ENCODE peak calls at places on chromosome 10, in seven cellular contexts. B, Z, A, K, U, V and J are unnamed samples.

GRCh38 chr10:122052702-122053101 is 63.7 kb downstream of the TACC2 start:
- DNase-seq in Z (no peak), U (no peak), V (peak), B (no peak), A (no peak), K (no peak), J (no peak)

GRCh38 chr10:127569210-127569609 is 20.1 kb downstream of the NPS start:
- DNase-seq in B (no peak), A (no peak), K (no peak), V (no peak), Z (no peak), U (no peak), J (no peak)

GRCh38 chr10:80893256-80893655 is 355.6 kb downstream of the SH2D4B start:
- DNase-seq in B (no peak), K (no peak), U (no peak), A (no peak), V (no peak), Z (no peak), J (no peak)

GRCh38 chr10:21372651-21373410 is 152.7 kb downstream of the SKIDA1 start:
- DNase-seq in K (peak), Z (no peak), A (peak), U (peak), B (peak), V (no peak), J (no peak)

GRCh38 chr10:81784111-81784597 is 90.8 kb upstream of the NRG3 start:
- DNase-seq in B (no peak), Z (no peak), A (no peak), U (no peak), V (no peak), K (no peak), J (no peak)

GRCh38 chr10:21810582-21811244 is 192.8 kb downstream of the DNAJC1 start:
- DNase-seq in B (no peak), V (no peak), A (no peak), Z (no peak), U (no peak), K (peak), J (no peak)

GRCh38 chr10:21497177-21497807 is 28.2 kb downstream of the SKIDA1 start:
- DNase-seq in V (peak), U (peak), K (peak), B (no peak), A (peak), Z (peak), J (peak)

GRCh38 chr10:78412605-78413004 is 378.9 kb downstream of the RPS24 start:
- DNase-seq in B (no peak), Z (no peak), A (no peak), V (peak), K (no peak), U (no peak), J (peak)

GRCh38 chr10:76324283-76324682 is 892.9 kb downstream of the LRMDA start:
- DNase-seq in U (no peak), K (no peak), B (no peak), Z (no peak), A (no peak), V (peak), J (peak)

GRCh38 chr10:34661580-34661979 is 153.5 kb downstream of the PARD3 start:
- DNase-seq in K (no peak), Z (no peak), B (no peak), V (no peak), U (no peak), A (no peak), J (no peak)

GRCh38 chr10:57418476-57418875 is 849.2 kb downstream of the IPMK start:
- DNase-seq in Z (no peak), K (no peak), A (no peak), V (no peak), U (no peak), B (no peak), J (no peak)

GRCh38 chr10:132162021-132162531 is 24.7 kb upstream of the DPYSL4 start:
- DNase-seq in Z (no peak), V (no peak), K (no peak), A (no peak), B (no peak), U (no peak), J (no peak)

GRCh38 chr10:5522913-5523560 is 1.7 kb upstream of the CALML3 start:
- DNase-seq in V (peak), Z (no peak), B (no peak), K (no peak), A (no peak), U (no peak), J (peak)

GRCh38 chr10:94003496-94003895 is 9.8 kb downstream of the PLCE1 start:
- DNase-seq in U (no peak), Z (no peak), B (no peak), A (no peak), V (no peak), K (no peak), J (no peak)

GRCh38 chr10:100009283-100009792 is 409 bp downstream of the DNMBP start:
- DNase-seq in Z (no peak), A (peak), V (peak), B (no peak), K (no peak), U (no peak), J (peak)

GRCh38 chr10:115772606-115773005 is 500.4 kb downstream of the GFRA1 start:
- DNase-seq in U (no peak), K (no peak), A (no peak), B (no peak), Z (no peak), V (no peak), J (no peak)

GRCh38 chr10:86711957-86712708 is 43.8 kb downstream of the LDB3 start:
- DNase-seq in A (no peak), U (no peak), V (peak), K (peak), B (peak), Z (peak), J (no peak)

GRCh38 chr10:128781636-128782035 is 655.4 kb upstream of the MKI67 start:
- DNase-seq in V (no peak), U (no peak), K (no peak), B (no peak), A (no peak), Z (no peak), J (no peak)

GRCh38 chr10:45410807-45411606 is 37.0 kb downstream of the ALOX5 start:
- DNase-seq in Z (no peak), K (no peak), A (no peak), V (no peak), U (no peak), B (no peak), J (no peak)

GRCh38 chr10:82811621-82812020 is 936.6 kb downstream of the NRG3 start:
- DNase-seq in Z (no peak), V (no peak), B (peak), A (peak), K (peak), U (no peak), J (no peak)

GRCh38 chr10:102853944-102854694 is at the start of gene BORCS7:
- DNase-seq in U (peak), B (peak), Z (peak), A (peak), K (peak), V (peak), J (peak)

GRCh38 chr10:29545122-29545521 is 89.6 kb downstream of the SVIL start:
- DNase-seq in K (no peak), Z (no peak), V (no peak), A (no peak), U (no peak), B (no peak), J (no peak)

GRCh38 chr10:124532106-124532641 is 70.6 kb downstream of the LHPP start:
- DNase-seq in U (peak), V (no peak), A (peak), K (peak), Z (no peak), B (no peak), J (no peak)

GRCh38 chr10:71381611-71382010 is 15.1 kb upstream of the CDH23 start:
- DNase-seq in B (no peak), Z (no peak), U (no peak), A (no peak), K (no peak), V (no peak), J (no peak)

GRCh38 chr10:71382028-71382427 is 14.7 kb upstream of the CDH23 start:
- DNase-seq in U (no peak), A (no peak), V (no peak), B (no peak), K (no peak), Z (no peak), J (no peak)

GRCh38 chr10:71382757-71383156 is 14.0 kb upstream of the CDH23 start:
- DNase-seq in V (no peak), Z (no peak), U (no peak), B (no peak), A (peak), K (no peak), J (no peak)

GRCh38 chr10:71379118-71379781 is 17.5 kb upstream of the CDH23 start:
- DNase-seq in A (no peak), V (no peak), B (no peak), K (no peak), Z (no peak), U (no peak), J (no peak)

GRCh38 chr10:71380841-71381240 is 15.9 kb upstream of the CDH23 start:
- DNase-seq in A (no peak), V (no peak), K (no peak), U (no peak), Z (no peak), B (no peak), J (no peak)
- TF ChIP-seq POLR2AphosphoS5 in A (no peak), V (no peak), K (no peak), U (no peak), Z (no peak), B (no peak), J (no peak)

DNA sequence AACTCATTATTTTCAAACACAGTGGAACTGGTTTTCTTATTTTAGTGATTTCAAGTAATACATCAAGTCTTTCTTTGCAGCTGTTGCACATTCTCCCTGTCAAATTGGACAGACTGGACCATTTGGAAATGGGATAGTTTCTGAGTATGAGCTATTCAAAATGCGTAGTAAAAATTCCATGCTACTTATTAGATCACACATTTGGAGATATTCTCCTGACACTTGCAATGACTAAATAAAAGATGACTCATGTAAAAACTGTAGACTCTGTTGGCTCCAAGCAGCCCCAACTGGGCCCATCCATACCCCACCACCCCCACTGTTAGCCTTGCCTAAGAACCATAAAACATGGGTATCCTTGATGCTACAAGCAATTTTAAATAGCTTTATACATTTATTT is 25.9 kb upstream of the BICC1 start:
- DNase-seq in A (no peak), Z (no peak), B (no peak), K (no peak), V (no peak), U (no peak), J (no peak)
- TF ChIP-seq POLR2AphosphoS5 in A (no peak), Z (no peak), B (no peak), K (no peak), V (no peak), U (no peak), J (no peak)

GRCh38 chr10:8058274-8059111 is 4.0 kb downstream of the GATA3 start:
- DNase-seq in B (no peak), U (no peak), A (no peak), V (no peak), Z (no peak), K (peak), J (no peak)

GRCh38 chr10:8055420-8056349 is 1.2 kb downstream of the GATA3 start:
- DNase-seq in U (no peak), V (no peak), K (peak), A (no peak), Z (no peak), B (no peak), J (no peak)

GRCh38 chr10:8056378-8056777 is 1.9 kb downstream of the GATA3 start:
- DNase-seq in Z (no peak), A (no peak), V (no peak), U (no peak), K (no peak), B (no peak), J (no peak)

GRCh38 chr10:8057636-8058273 is 3.3 kb downstream of the GATA3 start:
- DNase-seq in A (no peak), Z (no peak), U (no peak), V (no peak), K (peak), B (no peak), J (no peak)

DNA sequence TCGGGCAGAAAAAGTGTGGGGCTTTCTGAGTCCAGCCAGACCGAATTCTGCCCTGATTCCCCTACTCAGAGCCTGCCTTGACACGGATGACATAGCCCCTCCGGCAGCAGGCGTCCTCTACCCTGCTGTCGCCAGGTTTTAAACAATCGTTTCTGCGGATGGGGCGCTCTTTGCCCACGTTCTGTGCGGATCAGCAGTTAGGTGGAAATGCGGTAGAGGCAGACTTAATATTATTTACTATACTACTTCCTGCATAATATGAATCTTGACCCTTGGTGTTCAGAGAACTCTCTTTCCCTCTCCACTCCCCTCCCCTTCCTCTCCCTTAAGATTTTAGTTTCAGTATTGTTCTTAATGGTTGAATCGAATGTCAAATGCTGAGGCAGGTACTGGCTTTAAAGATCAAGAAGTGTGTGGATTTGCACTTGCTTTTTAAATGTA is 2.4 kb downstream of the GATA3 start:
- DNase-seq in Z (no peak), U (no peak), K (peak), A (no peak), B (no peak), V (no peak), J (no peak)
- TF ChIP-seq POLR2AphosphoS5 in Z (no peak), U (no peak), K (no peak), A (no peak), B (no peak), V (no peak), J (no peak)

DNA sequence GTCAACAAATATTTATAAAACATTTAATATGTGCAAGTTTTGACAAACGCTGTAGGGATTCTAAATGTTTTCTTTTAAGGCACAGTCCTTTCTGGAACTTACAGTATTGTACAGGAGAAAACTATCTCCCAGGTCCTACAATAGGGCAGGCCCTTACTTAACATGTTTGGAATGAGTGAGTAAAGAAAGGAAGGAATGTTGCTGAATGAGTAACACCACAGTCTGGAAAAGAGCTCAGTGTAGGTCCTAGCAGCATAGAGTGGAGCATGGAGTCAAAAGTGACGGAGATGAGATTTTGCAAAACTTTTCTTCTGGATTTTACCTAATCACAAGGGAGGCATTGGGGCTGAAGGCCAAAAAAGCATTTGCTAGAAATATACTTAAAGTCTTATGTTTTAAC is 20.4 kb upstream of the ADD3 start:
- DNase-seq in A (no peak), K (no peak), V (no peak), U (no peak), B (no peak), Z (no peak), J (no peak)
- TF ChIP-seq POLR2AphosphoS5 in A (no peak), K (no peak), V (no peak), U (no peak), B (no peak), Z (no peak), J (no peak)

DNA sequence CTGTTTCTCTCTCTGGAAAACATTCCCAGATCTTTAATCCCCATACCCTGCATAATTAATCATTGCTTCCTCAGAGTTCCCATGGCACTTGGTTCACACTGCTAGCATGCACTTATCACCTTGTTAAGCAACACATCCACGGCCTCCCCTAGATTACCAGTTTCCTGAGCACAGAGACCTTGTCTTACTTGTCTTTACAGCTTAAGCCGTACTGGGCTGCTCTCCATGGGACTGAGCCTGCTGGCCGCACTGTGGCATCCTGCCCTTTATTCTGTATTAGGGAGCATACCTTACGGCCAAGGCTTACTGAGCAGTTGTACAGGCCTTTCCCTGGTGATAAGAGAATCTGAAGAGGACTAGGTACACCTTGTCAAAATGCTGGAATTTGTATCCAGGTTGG is 190.2 kb downstream of the REEP3 start:
- DNase-seq in A (no peak), K (peak), U (no peak), B (no peak), Z (peak), V (no peak), J (peak)
- TF ChIP-seq POLR2AphosphoS5 in A (no peak), K (no peak), U (no peak), B (no peak), Z (no peak), V (peak), J (no peak)

GRCh38 chr10:110927461-110927860 is 8.1 kb downstream of the SHOC2 start:
- DNase-seq in A (no peak), Z (no peak), K (no peak), B (no peak), U (no peak), V (no peak), J (no peak)
- TF ChIP-seq POLR2AphosphoS5 in A (no peak), Z (no peak), K (no peak), B (no peak), U (no peak), V (no peak), J (no peak)

GRCh38 chr10:14858338-14858925 is 20.2 kb upstream of the SUV39H2 start:
- DNase-seq in B (no peak), A (no peak), K (no peak), Z (no peak), U (no peak), V (no peak), J (no peak)

GRCh38 chr10:14859775-14860174 is 18.9 kb upstream of the SUV39H2 start:
- DNase-seq in V (no peak), K (no peak), A (no peak), U (no peak), B (no peak), Z (no peak), J (no peak)

GRCh38 chr10:14859043-14859442 is 19.6 kb upstream of the SUV39H2 start:
- DNase-seq in B (no peak), K (no peak), V (no peak), A (no peak), U (no peak), Z (no peak), J (no peak)

GRCh38 chr10:14855453-14855852 is 17.3 kb downstream of the HSPA14 start:
- DNase-seq in A (no peak), B (no peak), U (no peak), K (no peak), Z (no peak), V (no peak), J (no peak)

GRCh38 chr10:14860782-14861181 is 17.9 kb upstream of the SUV39H2 start:
- DNase-seq in A (no peak), Z (no peak), V (no peak), B (no peak), U (no peak), K (no peak), J (peak)
- TF ChIP-seq POLR2AphosphoS5 in A (no peak), Z (no peak), V (no peak), B (no peak), U (no peak), K (no peak), J (peak)

DNA sequence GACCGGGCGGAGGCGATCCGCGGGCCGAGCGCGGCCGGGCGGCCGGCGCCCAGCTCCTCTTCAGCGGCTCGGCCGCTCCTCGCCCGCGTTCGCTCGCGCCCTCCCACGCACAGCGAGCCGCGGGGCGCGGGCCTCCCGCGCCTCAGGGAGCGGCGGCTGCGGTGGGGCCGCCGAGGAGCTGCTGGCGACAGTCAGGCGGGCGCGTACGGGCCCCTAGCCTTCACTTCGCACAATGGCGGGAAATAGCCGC is at the start of gene MCMBP:
- DNase-seq in K (no peak), Z (no peak), A (no peak), B (no peak), V (no peak), U (no peak), J (no peak)
- TF ChIP-seq POLR2AphosphoS5 in K (no peak), Z (no peak), A (peak), B (no peak), V (peak), U (no peak), J (no peak)

GRCh38 chr10:47198221-47198620 is 101.8 kb upstream of the GDF10 start:
- DNase-seq in K (no peak), Z (no peak), U (no peak), B (no peak), V (no peak), A (no peak), J (no peak)

GRCh38 chr10:47192273-47192672 is 107.7 kb upstream of the GDF10 start:
- DNase-seq in A (no peak), B (no peak), U (no peak), V (no peak), Z (no peak), K (no peak), J (no peak)

GRCh38 chr10:47196691-47197090 is 103.3 kb upstream of the GDF10 start:
- DNase-seq in K (no peak), U (no peak), Z (no peak), V (no peak), B (no peak), A (no peak), J (no peak)

GRCh38 chr10:47190802-47191450 is 109.1 kb upstream of the GDF10 start:
- DNase-seq in A (no peak), V (no peak), K (no peak), Z (no peak), U (no peak), B (no peak), J (no peak)

DNA sequence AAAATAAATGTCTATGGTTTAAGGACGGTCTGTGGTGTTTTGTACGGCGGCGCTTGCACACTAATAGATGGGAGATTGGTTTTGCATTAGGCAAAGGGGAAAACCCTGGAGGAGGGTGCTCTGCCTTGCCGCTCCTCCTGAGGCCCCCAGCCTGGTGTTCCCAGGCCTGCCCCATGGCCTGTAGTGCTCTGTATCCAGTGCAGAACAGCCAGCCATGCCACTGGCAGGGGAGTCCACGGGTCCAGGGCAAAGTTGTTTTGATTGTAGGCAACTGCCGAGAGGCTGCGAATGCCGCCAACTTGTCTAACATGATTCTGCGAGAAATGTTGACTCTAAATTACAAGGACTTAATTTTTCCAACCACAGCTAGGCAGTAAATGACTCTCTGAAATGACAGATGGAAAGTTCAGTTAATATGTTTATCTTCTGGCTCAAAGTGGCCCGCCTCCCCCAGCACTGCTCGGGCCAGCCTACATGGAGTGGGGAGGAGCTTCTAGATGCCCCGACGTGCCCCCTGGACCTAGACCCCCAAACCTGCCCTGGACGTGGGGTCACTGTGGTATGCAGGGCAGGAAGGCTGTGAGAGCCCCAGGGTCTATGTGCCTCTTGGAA is 104.6 kb upstream of the GDF10 start:
- DNase-seq in V (no peak), A (no peak), Z (no peak), U (no peak), K (no peak), B (no peak), J (no peak)
- TF ChIP-seq POLR2AphosphoS5 in V (no peak), A (no peak), Z (no peak), U (no peak), K (no peak), B (no peak), J (no peak)